ENCODE peak calls at places on chromosomes 7 and 10, in five cellular contexts. N, S, Z, B and O are unnamed samples.

GRCh38 chr10:95475827-95476481 is 85.2 kb downstream of the SORBS1 start:
- DNase-seq in S (no peak), N (no peak), B (no peak), Z (no peak), O (no peak)

GRCh38 chr10:101886521-101887312 is 43.1 kb upstream of the KCNIP2 start:
- DNase-seq in B (no peak), N (no peak), S (no peak), Z (no peak), O (no peak)

GRCh38 chr7:140696024-140696678 is 357 bp upstream of the NDUFB2 start:
- DNase-seq in B (peak), S (peak), Z (peak), N (peak), O (no peak)

GRCh38 chr7:135802697-135803096 is 54.1 kb upstream of the FAM180A start:
- DNase-seq in Z (peak), N (no peak), B (no peak), S (no peak), O (no peak)

GRCh38 chr7:155161690-155162089 is 91.6 kb downstream of the HTR5A start:
- DNase-seq in B (no peak), N (no peak), S (no peak), Z (no peak), O (no peak)

GRCh38 chr7:55052081-55052480 is 33.3 kb downstream of the EGFR start:
- DNase-seq in B (no peak), S (no peak), Z (peak), N (no peak), O (no peak)

GRCh38 chr10:91598211-91598981 is 34.5 kb downstream of the PPP1R3C start:
- DNase-seq in S (no peak), B (peak), N (no peak), Z (peak), O (no peak)

GRCh38 chr7:123191132-123191531 is 8.6 kb downstream of the SLC13A1 start:
- DNase-seq in B (no peak), N (no peak), S (no peak), Z (no peak), O (no peak)

GRCh38 chr10:90451283-90451682 is 406.6 kb downstream of the HTR7 start:
- DNase-seq in S (no peak), Z (no peak), B (no peak), N (no peak), O (no peak)

GRCh38 chr7:140673770-140674155 is 1.0 kb downstream of the ADCK2 start:
- DNase-seq in S (no peak), Z (no peak), N (no peak), B (no peak), O (no peak)

GRCh38 chr7:92698237-92698841 is 108.1 kb upstream of the FAM133B start:
- DNase-seq in Z (peak), S (peak), N (peak), B (no peak), O (peak)

GRCh38 chr7:31633454-31633853 is 53.6 kb upstream of the PPP1R17 start:
- DNase-seq in N (no peak), S (no peak), B (no peak), Z (no peak), O (no peak)

GRCh38 chr10:31030216-31030615 is 1.4 kb downstream of the ZNF438 start:
- DNase-seq in S (no peak), Z (no peak), B (no peak), N (no peak), O (no peak)

GRCh38 chr10:117271427-117271826 is 30.5 kb downstream of the SLC18A2 start:
- DNase-seq in B (peak), N (no peak), Z (peak), S (no peak), O (no peak)

GRCh38 chr10:26960308-26960707 is 99.5 kb upstream of the ABI1 start:
- DNase-seq in Z (no peak), N (no peak), B (no peak), S (no peak), O (no peak)

GRCh38 chr10:131068760-131069159 is 242.8 kb downstream of the TCERG1L start:
- DNase-seq in B (peak), S (no peak), Z (no peak), N (no peak), O (no peak)

GRCh38 chr7:50792342-50793114 is 9.8 kb upstream of the GRB10 start:
- DNase-seq in N (no peak), B (peak), S (no peak), Z (no peak), O (no peak)

GRCh38 chr7:84701524-84702306 is 485.1 kb downstream of the SEMA3D start:
- DNase-seq in N (no peak), B (peak), S (no peak), Z (no peak), O (no peak)

GRCh38 chr7:20831451-20831850 is 44.8 kb upstream of the SP8 start:
- DNase-seq in Z (no peak), B (peak), S (no peak), N (no peak), O (no peak)

GRCh38 chr10:132886211-132887099 is 55.9 kb downstream of the CFAP46 start:
- DNase-seq in S (no peak), N (no peak), B (peak), Z (no peak), O (no peak)

GRCh38 chr7:133911724-133912123 is 215.4 kb upstream of the LRGUK start:
- DNase-seq in Z (no peak), N (no peak), S (no peak), B (no peak), O (no peak)

GRCh38 chr10:132546567-132547420 is 9.2 kb downstream of the INPP5A start:
- DNase-seq in N (no peak), Z (no peak), B (no peak), S (no peak), O (no peak)

GRCh38 chr10:70381491-70382421 is 669 bp downstream of the LRRC20 start:
- DNase-seq in Z (peak), N (no peak), B (peak), S (peak), O (no peak)

GRCh38 chr10:78852856-78853255 is 215.9 kb upstream of the ZMIZ1 start:
- DNase-seq in S (no peak), N (no peak), B (peak), Z (no peak), O (no peak)

GRCh38 chr7:101161692-101162461 is 3.5 kb downstream of the VGF start:
- DNase-seq in S (no peak), Z (no peak), B (peak), N (no peak), O (no peak)

GRCh38 chr7:38034062-38034907 is 113.8 kb downstream of the EPDR1 start:
- DNase-seq in B (no peak), N (no peak), Z (no peak), S (no peak), O (no peak)

GRCh38 chr10:16965740-16966447 is 148.7 kb upstream of the RSU1 start:
- DNase-seq in S (no peak), B (peak), N (no peak), Z (peak), O (no peak)

GRCh38 chr7:123849855-123850254 is 4.9 kb downstream of the HYAL4 start:
- DNase-seq in S (no peak), B (no peak), Z (peak), N (no peak), O (no peak)

GRCh38 chr10:20276127-20276979 is 460.1 kb downstream of the PLXDC2 start:
- DNase-seq in B (no peak), S (no peak), N (no peak), Z (peak), O (no peak)

GRCh38 chr7:1677206-1678069 is 7.4 kb downstream of the ELFN1 start:
- DNase-seq in Z (no peak), N (no peak), S (no peak), B (no peak), O (no peak)

GRCh38 chr7:138575897-138576428 is 115.9 kb downstream of the TRIM24 start:
- DNase-seq in B (no peak), S (no peak), Z (no peak), N (no peak), O (no peak)

GRCh38 chr10:132554991-132555647 is 17.5 kb downstream of the INPP5A start:
- DNase-seq in N (no peak), S (peak), B (no peak), Z (no peak), O (no peak)

GRCh38 chr10:127874966-127875765 is 17.6 kb downstream of the CLRN3 start:
- DNase-seq in N (no peak), B (no peak), Z (no peak), S (no peak), O (no peak)
- H3K27ac ChIP-seq in N (no peak), B (no peak), Z (no peak), S (no peak), O (no peak)

GRCh38 chr10:5550250-5550545 is 25.4 kb downstream of the CALML3 start:
- DNase-seq in S (peak), N (no peak), Z (no peak), B (no peak), O (no peak)
- H3K27ac ChIP-seq in S (no peak), N (peak), Z (peak), B (no peak), O (no peak)

DNA sequence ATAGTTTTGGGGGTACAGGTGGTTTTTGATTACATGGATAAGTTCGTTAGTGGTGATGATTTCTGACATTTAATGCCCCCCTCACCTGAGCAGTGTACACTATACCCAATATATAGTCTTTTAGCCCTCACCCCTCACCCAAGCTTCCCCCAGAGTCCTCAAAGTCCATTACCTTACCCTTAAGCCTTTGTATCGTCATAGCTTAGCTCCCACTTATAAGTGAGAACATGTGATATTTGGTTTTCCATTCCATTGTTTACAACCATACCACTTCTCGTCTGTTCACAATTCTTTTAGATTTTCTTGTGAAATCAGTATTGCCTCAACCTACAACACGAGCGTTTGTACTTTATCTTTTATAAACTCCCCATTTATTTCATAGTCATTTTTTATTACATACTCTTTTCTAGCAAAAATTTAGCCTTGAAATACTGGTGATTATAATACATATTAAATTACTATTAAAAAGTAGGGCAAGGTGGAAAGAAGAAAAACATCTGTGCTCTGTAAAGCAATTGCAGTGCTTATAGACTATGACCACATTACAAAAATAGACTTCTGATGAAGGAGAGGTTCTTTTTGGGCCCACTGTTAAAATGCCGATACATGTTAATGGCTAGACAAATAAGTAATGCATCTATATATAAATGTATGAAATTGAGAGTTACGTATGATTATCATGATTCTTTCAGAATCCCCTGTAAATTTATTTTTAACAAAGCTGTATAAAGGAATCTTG is 164.8 kb downstream of the THSD7A start:
- DNase-seq in B (no peak), Z (no peak), N (no peak), S (no peak), O (no peak)
- H3K27ac ChIP-seq in B (no peak), Z (no peak), N (no peak), S (no peak), O (no peak)

DNA sequence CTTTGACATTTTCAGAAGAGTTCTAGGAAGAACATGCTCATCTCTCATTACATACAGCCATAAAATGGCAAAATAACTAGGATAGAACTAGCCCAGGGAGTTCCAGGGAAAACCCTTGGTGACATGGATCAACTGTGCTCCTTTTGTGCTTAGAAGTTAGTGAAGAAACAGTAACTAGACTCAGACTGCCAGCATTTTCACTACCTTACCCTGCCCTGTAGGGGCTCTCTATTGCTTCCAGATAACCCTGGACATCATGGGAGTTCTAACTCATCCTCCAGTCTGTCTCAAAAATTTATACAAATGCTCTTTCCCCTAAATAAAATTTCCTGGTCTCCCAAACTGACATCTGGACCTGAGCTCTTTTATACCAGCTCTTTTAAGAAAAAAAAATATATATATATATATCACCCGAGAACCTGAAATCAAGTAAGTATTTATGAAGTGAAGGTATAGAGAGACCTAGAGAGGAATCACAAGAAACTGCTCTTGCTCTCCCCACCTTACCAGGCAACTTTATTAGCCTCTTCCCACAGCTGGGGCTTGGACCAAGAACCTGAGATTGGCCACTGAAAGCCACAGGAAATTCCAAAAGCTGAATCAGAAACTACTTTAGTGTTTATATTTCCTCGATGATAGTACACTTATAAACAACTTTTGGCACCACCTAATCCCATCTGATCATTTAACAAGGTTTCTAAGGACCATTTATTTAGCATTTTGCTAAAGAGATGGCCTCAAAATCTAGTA is 101.4 kb downstream of the RELN start:
- DNase-seq in B (peak), S (no peak), N (no peak), Z (no peak), O (no peak)
- H3K27ac ChIP-seq in B (no peak), S (no peak), N (no peak), Z (no peak), O (no peak)

GRCh38 chr7:131556912-131557457 is 557 bp upstream of the PODXL start:
- DNase-seq in N (no peak), B (peak), Z (no peak), S (no peak), O (no peak)

GRCh38 chr7:131555565-131556054 is 818 bp downstream of the PODXL start:
- DNase-seq in S (no peak), B (no peak), N (no peak), Z (no peak), O (no peak)

GRCh38 chr7:131553906-131554305 is 2.5 kb downstream of the PODXL start:
- DNase-seq in B (no peak), N (no peak), S (no peak), Z (no peak), O (no peak)

GRCh38 chr7:131556055-131556911 is at the start of gene PODXL:
- DNase-seq in S (peak), N (peak), B (peak), Z (peak), O (peak)

GRCh38 chr7:131554880-131555516 is 1.4 kb downstream of the PODXL start:
- DNase-seq in B (no peak), Z (no peak), N (no peak), S (no peak), O (no peak)
- H3K27ac ChIP-seq in B (no peak), Z (no peak), N (no peak), S (peak), O (peak)

DNA sequence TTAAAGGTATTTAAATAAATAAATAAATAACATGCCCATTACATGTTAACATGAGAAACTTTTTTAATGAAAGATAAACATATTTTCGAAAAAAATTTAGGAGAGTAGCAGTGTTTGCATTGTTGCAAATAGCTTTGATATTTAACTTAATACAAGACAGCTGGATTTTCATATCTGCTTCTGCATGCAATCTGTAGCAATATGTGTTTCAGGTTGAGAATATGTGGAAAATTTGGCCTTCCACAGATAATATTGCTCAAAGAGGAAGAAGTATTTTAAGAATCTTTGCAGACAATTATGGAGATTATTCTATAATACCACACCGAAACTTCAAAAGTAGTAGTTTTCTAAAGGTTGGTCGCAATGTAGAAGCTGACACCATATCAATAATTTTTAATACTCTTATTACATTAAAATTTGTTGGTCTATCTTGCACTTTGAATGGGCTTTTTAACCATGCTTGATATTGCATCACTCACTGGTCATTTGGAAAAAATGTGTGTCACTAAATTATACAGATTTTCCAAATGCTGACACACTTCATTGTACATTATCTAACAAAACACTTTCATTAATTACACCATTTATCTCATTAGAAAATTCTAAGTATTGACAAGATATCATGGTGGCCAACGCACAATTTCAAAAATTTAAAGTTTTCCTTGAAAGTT is 229.8 kb upstream of the HDAC9 start:
- DNase-seq in N (no peak), S (no peak), Z (no peak), B (no peak), O (no peak)
- H3K27ac ChIP-seq in N (no peak), S (no peak), Z (no peak), B (no peak), O (no peak)

GRCh38 chr7:76293407-76293901 is 9.0 kb upstream of the HSPB1 start:
- DNase-seq in Z (no peak), S (no peak), N (peak), B (no peak), O (no peak)
- H3K27ac ChIP-seq in Z (peak), S (peak), N (peak), B (no peak), O (peak)

GRCh38 chr10:80503584-80504157 is 34.0 kb upstream of the SH2D4B start:
- DNase-seq in S (no peak), Z (no peak), N (no peak), B (no peak), O (no peak)

GRCh38 chr10:80500572-80501380 is 36.9 kb upstream of the SH2D4B start:
- DNase-seq in Z (no peak), B (peak), S (peak), N (no peak), O (no peak)

GRCh38 chr10:80502621-80503583 is 34.8 kb upstream of the SH2D4B start:
- DNase-seq in B (no peak), Z (no peak), S (no peak), N (no peak), O (no peak)

GRCh38 chr10:80501913-80502521 is 35.7 kb upstream of the SH2D4B start:
- DNase-seq in S (no peak), N (no peak), Z (no peak), B (peak), O (no peak)

DNA sequence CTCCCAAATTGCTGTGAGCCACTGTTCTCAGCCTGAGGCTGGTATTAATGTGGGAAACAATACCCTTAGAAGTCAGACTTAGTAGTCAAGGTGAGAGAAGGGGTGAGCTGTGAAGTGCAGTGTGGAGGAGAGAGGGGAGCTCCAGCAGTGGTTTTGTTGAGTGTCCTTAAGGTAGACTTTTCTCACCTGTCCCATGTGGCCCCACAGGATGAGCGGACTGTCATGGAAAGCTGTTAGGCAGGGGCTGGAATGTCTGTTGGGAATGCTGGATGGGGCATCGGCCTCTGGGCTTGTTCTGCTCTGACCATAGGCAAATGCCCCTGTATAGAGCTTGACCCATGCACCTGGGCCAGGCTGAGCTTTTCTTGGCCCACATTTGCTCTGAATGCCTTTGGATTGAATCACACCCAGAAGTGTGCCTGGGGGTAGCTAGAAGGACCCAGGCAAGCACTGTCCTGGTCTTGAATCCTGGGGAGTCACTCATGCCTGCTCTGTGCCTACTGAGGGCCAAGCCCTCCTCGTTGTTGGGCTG is 36.3 kb upstream of the SH2D4B start:
- DNase-seq in S (no peak), Z (peak), N (no peak), B (no peak), O (no peak)
- H3K27ac ChIP-seq in S (peak), Z (peak), N (no peak), B (no peak), O (peak)

GRCh38 chr10:5614081-5614721 is 52.2 kb downstream of the ASB13 start:
- DNase-seq in N (no peak), Z (no peak), B (peak), S (no peak), O (no peak)
- H3K27ac ChIP-seq in N (no peak), Z (peak), B (no peak), S (peak), O (no peak)

GRCh38 chr7:131021902-131022301 is 287.9 kb upstream of the KLF14 start:
- DNase-seq in N (no peak), Z (no peak), B (no peak), S (no peak), O (no peak)

GRCh38 chr7:131028293-131028692 is 294.3 kb upstream of the KLF14 start:
- DNase-seq in S (no peak), N (no peak), Z (no peak), B (no peak), O (no peak)

GRCh38 chr7:131029002-131029401 is 295.0 kb upstream of the KLF14 start:
- DNase-seq in N (no peak), S (no peak), B (no peak), Z (no peak), O (no peak)

GRCh38 chr7:131027287-131027773 is 293.3 kb upstream of the KLF14 start:
- DNase-seq in Z (no peak), S (peak), B (no peak), N (no peak), O (no peak)

GRCh38 chr7:131026297-131027003 is 292.4 kb upstream of the KLF14 start:
- DNase-seq in Z (peak), S (no peak), N (no peak), B (peak), O (no peak)
- H3K27ac ChIP-seq in Z (no peak), S (no peak), N (no peak), B (no peak), O (no peak)